ENCODE peak calls at places on chromosomes 13 and 19, in seven cellular contexts. V is uterus, E is WERI-Rb-1, O is SK-N-SH, D is A549, B is neural progenitor cell, T is HFF-Myc. C is an unnamed sample.

GRCh38 chr19:49599378-49600298 is 8.7 kb downstream of the PRR12 start:
- DNase-seq in V (no peak), E (no peak), O (no peak), D (no peak), B (no peak), T (no peak), C (no peak)

GRCh38 chr13:25276748-25277147 is 10.5 kb downstream of the MTMR6 start:
- DNase-seq in V (no peak), E (no peak), O (no peak), D (no peak), B (no peak), T (no peak), C (no peak)

GRCh38 chr19:55459551-55459949 is 1.9 kb downstream of the ISOC2 start:
- DNase-seq in V (no peak), E (no peak), O (no peak), D (no peak), B (no peak), T (no peak), C (no peak)

GRCh38 chr19:58569191-58569942 is 3.8 kb downstream of the MZF1 start:
- DNase-seq in V (peak), E (no peak), O (no peak), D (no peak), B (no peak), T (no peak), C (no peak)

GRCh38 chr13:113082198-113083021 is 23.2 kb upstream of the F7 start:
- DNase-seq in V (no peak), E (no peak), O (no peak), D (no peak), B (no peak), T (no peak), C (no peak)

GRCh38 chr19:11673608-11674041 is 65.1 kb downstream of the ZNF823 start:
- DNase-seq in V (peak), E (peak), O (no peak), D (peak), B (peak), T (no peak), C (no peak)

GRCh38 chr19:28130066-28130511 is 1082.9 kb downstream of the UQCRFS1 start:
- DNase-seq in V (no peak), E (peak), O (no peak), D (no peak), B (peak), T (no peak), C (no peak)

GRCh38 chr13:97179501-97179900 is 42.6 kb upstream of the MBNL2 start:
- DNase-seq in V (no peak), E (no peak), O (no peak), D (no peak), B (no peak), T (no peak), C (no peak)

GRCh38 chr19:13181747-13182388 is 31.7 kb downstream of the IER2 start:
- DNase-seq in V (peak), E (no peak), O (peak), D (no peak), B (no peak), T (peak), C (no peak)

GRCh38 chr19:33726756-33727155 is 69.9 kb upstream of the KCTD15 start:
- DNase-seq in V (no peak), E (no peak), O (no peak), D (no peak), B (no peak), T (no peak), C (no peak)

DNA sequence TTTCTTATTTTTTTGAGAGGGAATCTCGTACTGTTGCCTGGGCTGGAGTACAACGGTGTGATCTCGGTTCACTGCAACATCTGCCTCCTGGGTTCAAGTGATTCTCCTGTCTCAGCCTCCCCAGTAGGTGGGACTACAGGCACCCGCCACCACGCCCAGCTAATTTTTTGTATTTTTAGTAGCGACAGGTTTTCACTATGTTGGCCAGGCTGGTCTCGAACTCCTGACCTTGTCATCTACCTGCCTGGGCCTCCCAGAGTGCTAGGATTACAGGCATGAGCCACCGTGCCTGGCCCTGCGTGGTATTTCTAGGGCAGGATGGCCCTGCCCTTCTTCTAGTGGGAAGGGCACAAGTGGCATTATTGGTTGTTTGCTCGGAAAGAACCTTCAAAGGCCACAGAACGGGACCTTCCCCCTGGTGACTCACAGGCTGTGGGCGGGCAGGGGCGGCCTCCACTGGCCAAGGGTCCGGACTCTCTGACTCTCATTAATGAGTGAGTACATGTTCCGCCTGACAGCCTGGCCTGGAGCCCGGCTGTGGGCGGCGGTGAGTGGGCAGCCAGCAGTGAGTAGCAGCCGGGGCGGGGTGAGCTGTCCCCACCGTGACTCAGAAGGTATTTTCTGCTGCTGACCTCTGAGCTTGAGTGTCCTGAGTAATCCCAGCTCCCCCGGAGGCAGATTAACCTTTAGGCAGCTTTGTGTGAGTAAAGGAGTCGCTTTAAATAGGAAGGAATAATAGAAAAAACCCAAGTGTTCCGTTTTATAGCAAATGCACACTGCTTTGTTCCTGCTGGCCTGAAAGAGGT is 5.1 kb downstream of the DOT1L start:
- DNase-seq in V (peak), E (peak), O (peak), D (peak), B (peak), T (peak), C (peak)
- TF ChIP-seq CTCF in V (no peak), E (no peak), O (no peak), D (no peak), B (no peak), T (no peak), C (no peak)

GRCh38 chr13:81480634-81481033 is 1139.7 kb upstream of the SPRY2 start:
- DNase-seq in V (no peak), E (no peak), O (no peak), D (peak), B (no peak), T (no peak), C (no peak)
- TF ChIP-seq CTCF in V (no peak), E (no peak), O (no peak), D (no peak), B (peak), T (no peak), C (no peak)

GRCh38 chr13:66492479-66492878 is 737.7 kb downstream of the PCDH9 start:
- DNase-seq in V (no peak), E (peak), O (peak), D (peak), B (peak), T (no peak), C (no peak)
- TF ChIP-seq CTCF in V (no peak), E (no peak), O (peak), D (peak), B (peak), T (no peak), C (no peak)

DNA sequence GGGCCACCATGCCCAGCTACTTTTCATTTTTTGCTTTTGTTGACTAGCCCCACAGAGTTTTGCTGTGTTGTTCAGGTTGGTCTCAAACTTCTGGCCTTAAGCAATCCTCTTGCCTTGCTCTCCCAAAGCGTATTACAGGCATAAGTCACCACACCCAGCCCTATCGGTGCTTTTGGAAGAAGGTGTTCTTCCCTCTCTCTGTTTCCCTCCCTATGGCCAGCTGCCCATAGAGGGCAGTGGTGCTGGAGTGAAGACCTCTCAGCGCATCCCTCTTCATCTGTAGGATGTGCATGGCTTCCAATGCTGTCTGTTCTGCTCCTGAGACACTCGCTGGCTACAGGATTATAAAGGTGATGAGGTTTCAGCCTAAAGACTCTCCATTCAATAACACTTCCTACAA is 1.3 kb upstream of the CD22 start:
- DNase-seq in V (no peak), E (peak), O (no peak), D (peak), B (peak), T (no peak), C (no peak)
- TF ChIP-seq CTCF in V (no peak), E (peak), O (peak), D (peak), B (peak), T (peak), C (no peak)

GRCh38 chr19:45641274-45642105 is 2.3 kb upstream of the EML2 start:
- DNase-seq in V (peak), E (peak), O (no peak), D (peak), B (peak), T (peak), C (peak)
- TF ChIP-seq CTCF in V (no peak), E (no peak), O (no peak), D (no peak), B (no peak), T (no peak), C (no peak)

GRCh38 chr19:6713773-6714692 is 6.4 kb downstream of the C3 start:
- DNase-seq in V (no peak), E (no peak), O (no peak), D (no peak), B (no peak), T (no peak), C (no peak)

GRCh38 chr19:6717441-6717971 is 2.9 kb downstream of the C3 start:
- DNase-seq in V (no peak), E (no peak), O (no peak), D (peak), B (no peak), T (no peak), C (no peak)

GRCh38 chr19:6717036-6717435 is 3.4 kb downstream of the C3 start:
- DNase-seq in V (no peak), E (no peak), O (no peak), D (no peak), B (no peak), T (no peak), C (no peak)

GRCh38 chr19:6712692-6713670 is 7.5 kb downstream of the C3 start:
- DNase-seq in V (no peak), E (no peak), O (no peak), D (no peak), B (no peak), T (no peak), C (no peak)

GRCh38 chr19:6714749-6715555 is 5.5 kb downstream of the C3 start:
- DNase-seq in V (no peak), E (no peak), O (no peak), D (no peak), B (no peak), T (no peak), C (no peak)
- TF ChIP-seq CTCF in V (no peak), E (no peak), O (no peak), D (no peak), B (no peak), T (no peak), C (no peak)

GRCh38 chr13:65653548-65654078 is 1576.5 kb downstream of the PCDH9 start:
- DNase-seq in V (no peak), E (no peak), O (peak), D (no peak), B (no peak), T (no peak), C (no peak)

GRCh38 chr13:65660696-65661095 is 1569.4 kb downstream of the PCDH9 start:
- DNase-seq in V (no peak), E (no peak), O (no peak), D (no peak), B (no peak), T (no peak), C (no peak)

GRCh38 chr13:65656740-65657329 is 1573.3 kb downstream of the PCDH9 start:
- DNase-seq in V (no peak), E (no peak), O (no peak), D (peak), B (no peak), T (no peak), C (no peak)
- TF ChIP-seq CTCF in V (no peak), E (no peak), O (peak), D (peak), B (peak), T (no peak), C (no peak)

GRCh38 chr13:30932481-30933333 is at the start of gene TEX26:
- DNase-seq in V (no peak), E (no peak), O (no peak), D (no peak), B (peak), T (no peak), C (no peak)
- TF ChIP-seq CTCF in V (no peak), E (no peak), O (no peak), D (no peak), B (peak), T (no peak), C (no peak)

GRCh38 chr19:30406220-30406944 is 34.2 kb downstream of the ZNF536 start:
- DNase-seq in V (no peak), E (peak), O (peak), D (peak), B (peak), T (no peak), C (no peak)
- TF ChIP-seq CTCF in V (no peak), E (peak), O (no peak), D (peak), B (peak), T (no peak), C (no peak)

GRCh38 chr19:38288127-38288855 is 15.8 kb upstream of the C19orf33 start:
- DNase-seq in V (no peak), E (no peak), O (peak), D (no peak), B (no peak), T (no peak), C (no peak)
- TF ChIP-seq CTCF in V (no peak), E (no peak), O (no peak), D (no peak), B (no peak), T (no peak), C (no peak)